ENCODE peak calls at places on chromosomes 6 and 20, in five cellular contexts. A is IMR-90, F is HL-60, T is esophagus squamous epithelium, X is tibial nerve. K is an unnamed sample.

GRCh38 chr6:67393356-67393755 is 1241.7 kb upstream of the ADGRB3 start:
- DNase-seq in A (no peak), F (no peak), T (no peak), X (no peak), K (no peak)

GRCh38 chr6:84258866-84259265 is 31.4 kb upstream of the CEP162 start:
- DNase-seq in A (no peak), F (no peak), T (no peak), X (no peak), K (no peak)

GRCh38 chr6:34601706-34602105 is 45.6 kb upstream of the SPDEF start:
- DNase-seq in A (no peak), F (no peak), T (no peak), X (no peak), K (no peak)

GRCh38 chr6:24935323-24935722 is 437 bp downstream of the RIPOR2 start:
- DNase-seq in A (peak), F (no peak), T (no peak), X (no peak), K (no peak)

GRCh38 chr20:10555865-10556308 is 117.9 kb downstream of the JAG1 start:
- DNase-seq in A (peak), F (no peak), T (no peak), X (no peak), K (no peak)

GRCh38 chr20:17733781-17734304 is 34.1 kb downstream of the BANF2 start:
- DNase-seq in A (no peak), F (no peak), T (no peak), X (no peak), K (no peak)

GRCh38 chr20:11118802-11119380 is 445.1 kb upstream of the JAG1 start:
- DNase-seq in A (peak), F (no peak), T (no peak), X (no peak), K (no peak)

GRCh38 chr6:73513496-73513854 is 7.4 kb downstream of the EEF1A1 start:
- DNase-seq in A (peak), F (no peak), T (no peak), X (no peak), K (no peak)

GRCh38 chr6:138944412-138944811 is 43.6 kb downstream of the REPS1 start:
- DNase-seq in A (peak), F (no peak), T (no peak), X (no peak), K (no peak)

GRCh38 chr6:3294396-3294795 is 35.6 kb downstream of the PSMG4 start:
- DNase-seq in A (no peak), F (no peak), T (no peak), X (no peak), K (no peak)

GRCh38 chr6:3293271-3294155 is 34.8 kb downstream of the PSMG4 start:
- DNase-seq in A (no peak), F (no peak), T (no peak), X (no peak), K (no peak)

GRCh38 chr6:3296113-3296512 is 37.4 kb downstream of the PSMG4 start:
- DNase-seq in A (no peak), F (no peak), T (no peak), X (no peak), K (no peak)

GRCh38 chr6:3296537-3297453 is 38.0 kb downstream of the PSMG4 start:
- DNase-seq in A (peak), F (no peak), T (no peak), X (no peak), K (no peak)

DNA sequence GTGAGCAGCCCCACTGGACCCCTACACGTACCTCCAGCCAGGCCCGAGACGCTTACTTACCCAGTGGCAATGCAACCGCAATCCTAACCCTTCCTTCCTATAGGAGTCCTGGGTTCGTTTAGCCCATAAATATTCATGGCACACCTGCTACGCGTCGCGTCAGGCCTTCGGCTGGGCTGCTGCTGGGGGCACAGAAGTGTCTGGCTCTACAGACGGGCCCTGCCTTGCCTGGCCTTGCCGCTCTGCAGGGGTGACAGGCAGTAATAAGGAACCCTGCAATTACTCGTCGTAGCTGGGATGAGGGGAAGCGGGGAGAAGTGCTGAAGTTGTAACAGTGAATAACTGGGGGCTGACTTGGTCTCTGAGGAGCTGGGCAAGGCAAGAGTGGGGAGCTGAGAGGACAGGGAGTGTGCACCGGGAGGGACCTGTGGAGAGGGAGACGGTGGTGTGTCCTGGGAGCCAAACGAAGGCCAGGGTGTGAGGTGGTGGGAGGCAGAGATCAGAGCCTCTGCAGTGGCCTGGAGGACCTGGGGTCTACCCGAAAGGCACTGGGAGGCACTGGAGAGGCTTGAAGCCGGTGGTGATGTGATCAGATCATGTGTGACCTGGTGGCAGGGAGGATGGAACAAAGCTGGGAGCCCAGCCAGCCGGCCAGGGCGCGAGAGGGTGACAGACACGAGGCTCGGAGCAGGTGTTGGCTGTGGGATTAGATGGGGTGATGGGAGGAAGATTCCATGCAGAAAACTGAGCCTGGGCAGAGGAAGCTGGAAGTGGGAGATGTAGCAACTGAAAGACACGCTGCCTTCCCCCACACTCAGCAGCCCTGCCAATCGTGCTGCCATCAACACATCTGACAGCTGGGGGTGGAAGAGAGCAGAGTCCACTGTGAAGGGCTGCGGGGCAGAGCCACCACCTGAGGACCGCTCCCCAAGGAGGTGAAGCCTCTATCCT is 36.4 kb downstream of the PSMG4 start:
- DNase-seq in A (no peak), F (no peak), T (no peak), X (no peak), K (no peak)
- TF ChIP-seq CTCF in A (no peak), F (no peak), T (no peak), X (no peak), K (no peak)

GRCh38 chr20:41086402-41087324 is 50.7 kb upstream of the PLCG1 start:
- DNase-seq in A (no peak), F (no peak), T (no peak), X (no peak), K (no peak)
- H3K27ac ChIP-seq in A (no peak), F (peak), T (no peak), X (no peak), K (no peak)

GRCh38 chr6:95815389-95816056 is 200.3 kb upstream of the FUT9 start:
- DNase-seq in A (no peak), F (no peak), T (no peak), X (peak), K (no peak)

GRCh38 chr6:95819461-95819860 is 196.3 kb upstream of the FUT9 start:
- DNase-seq in A (no peak), F (no peak), T (no peak), X (no peak), K (no peak)

DNA sequence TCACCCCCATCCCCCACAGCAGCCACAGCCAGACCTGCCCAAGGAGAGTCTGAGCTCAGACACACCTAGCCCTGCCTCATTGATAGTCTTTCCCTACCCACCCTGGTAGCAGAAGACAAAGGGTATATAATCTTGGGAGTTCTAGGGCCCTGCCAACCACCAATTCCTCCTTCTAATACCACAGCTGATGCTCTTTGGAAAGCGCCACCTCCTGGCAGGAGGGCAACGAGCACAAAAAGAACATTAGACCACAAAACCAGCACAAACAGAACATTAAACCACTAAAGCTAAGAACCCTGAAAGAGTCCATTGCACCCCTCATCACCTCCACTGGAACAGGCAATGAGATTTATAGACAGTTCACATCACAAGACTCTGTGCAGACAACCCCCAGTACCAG is 195.8 kb upstream of the FUT9 start:
- DNase-seq in A (no peak), F (no peak), T (no peak), X (no peak), K (no peak)
- TF ChIP-seq CTCF in A (no peak), F (no peak), T (no peak), X (no peak), K (no peak)

DNA sequence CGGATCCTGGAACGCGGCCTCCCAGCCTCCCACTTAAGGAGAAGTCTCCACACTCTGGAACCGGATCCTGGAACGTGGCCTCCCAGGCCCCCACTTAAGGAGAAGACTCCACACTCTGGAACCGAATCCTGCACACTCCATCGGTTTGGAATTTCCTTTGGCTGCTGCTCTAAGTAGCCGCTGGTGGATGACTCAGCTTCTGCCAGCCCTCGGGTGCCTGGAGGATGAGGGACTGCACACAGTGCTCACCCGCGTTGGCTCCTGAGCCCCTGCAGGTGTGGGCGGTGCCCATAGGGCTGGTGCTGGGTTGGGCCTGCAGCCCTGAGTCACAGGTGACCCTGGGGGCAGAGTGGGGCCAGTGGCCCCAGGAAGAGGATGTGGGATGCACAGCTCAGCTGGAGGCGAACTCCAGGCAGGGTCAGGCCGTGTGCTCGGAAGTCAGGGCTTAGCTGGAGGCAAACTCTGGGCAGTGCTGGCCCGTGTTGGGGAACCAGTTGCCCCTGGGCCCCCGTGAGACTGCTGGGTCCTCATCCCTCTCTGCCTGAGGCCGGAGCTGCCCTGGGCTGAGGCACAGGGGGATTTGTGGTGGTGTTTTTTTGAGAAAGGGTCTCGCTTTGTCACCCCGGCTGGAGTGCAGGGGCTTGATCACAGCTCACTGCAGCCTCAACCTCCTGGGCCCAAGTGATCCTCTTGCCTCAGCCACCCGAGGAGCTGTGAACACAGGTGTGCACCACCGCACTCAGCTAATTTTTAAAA is 13.9 kb upstream of the TNFRSF6B start:
- DNase-seq in A (peak), F (no peak), T (no peak), X (peak), K (peak)
- H3K27ac ChIP-seq in A (peak), F (no peak), T (peak), X (peak), K (peak)

DNA sequence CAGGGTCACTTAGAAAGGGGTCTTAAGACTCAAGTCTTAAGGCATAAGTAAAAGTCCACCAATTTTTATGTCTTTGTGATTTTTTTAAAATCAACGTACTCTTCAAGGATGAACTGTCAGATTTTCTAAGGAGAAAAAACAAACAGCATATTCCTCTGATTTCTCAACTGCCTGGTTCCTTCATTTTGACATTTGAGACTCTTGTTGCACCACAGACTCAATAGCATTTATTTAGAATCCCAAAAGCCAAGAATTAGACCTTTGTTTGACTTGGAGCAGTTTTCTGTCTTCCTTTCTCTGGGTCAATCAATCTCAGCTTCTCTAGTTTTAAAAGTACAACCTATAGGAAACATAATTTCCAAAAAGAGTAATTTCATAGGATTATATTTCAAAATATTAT is 405.8 kb downstream of the KIF16B start:
- DNase-seq in A (no peak), F (no peak), T (no peak), X (no peak), K (no peak)
- TF ChIP-seq CTCF in A (no peak), F (no peak), T (no peak), X (no peak), K (no peak)

DNA sequence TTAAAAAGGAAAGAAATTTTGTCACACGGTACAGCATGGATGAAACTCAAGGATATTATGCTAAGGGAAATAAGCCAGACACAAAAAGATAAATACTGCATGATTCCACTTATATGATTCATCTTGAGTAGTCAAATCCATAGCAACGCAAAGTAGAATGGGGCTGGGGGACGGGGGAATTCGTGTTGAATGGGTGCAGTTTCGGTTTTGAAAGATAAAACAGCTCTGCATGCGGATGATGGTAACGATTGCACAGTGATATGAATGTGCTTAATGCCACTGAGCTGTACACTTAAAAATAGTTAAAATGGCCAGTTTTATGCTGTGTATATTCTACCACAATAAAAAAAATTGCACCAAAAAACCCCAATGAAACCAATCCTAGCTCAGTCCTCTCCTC is 52.9 kb upstream of the SIRPA start:
- DNase-seq in A (no peak), F (no peak), T (no peak), X (no peak), K (no peak)
- H3K27ac ChIP-seq in A (no peak), F (no peak), T (no peak), X (no peak), K (no peak)

DNA sequence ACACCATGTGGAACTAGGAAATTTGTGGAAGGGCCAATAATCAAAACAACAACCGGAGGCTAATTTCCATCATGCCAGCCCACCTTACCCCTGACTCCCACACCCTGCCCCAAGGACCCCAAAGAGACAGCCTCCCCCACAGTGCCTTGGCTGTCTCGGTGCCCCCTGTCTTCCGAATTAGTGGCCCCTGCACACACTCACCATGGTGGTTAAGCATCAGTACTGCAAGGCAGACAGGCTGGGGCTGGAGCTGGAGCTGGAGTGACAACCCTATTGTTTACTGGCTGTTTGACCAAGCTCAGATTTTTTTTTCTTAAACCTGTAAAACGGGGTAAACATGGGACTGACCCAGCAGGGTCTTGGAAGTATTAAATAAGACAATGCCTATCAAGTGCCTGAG is 238.0 kb downstream of the TFAP2C start:
- DNase-seq in A (no peak), F (no peak), T (no peak), X (no peak), K (no peak)
- TF ChIP-seq CTCF in A (no peak), F (no peak), T (no peak), X (no peak), K (no peak)

DNA sequence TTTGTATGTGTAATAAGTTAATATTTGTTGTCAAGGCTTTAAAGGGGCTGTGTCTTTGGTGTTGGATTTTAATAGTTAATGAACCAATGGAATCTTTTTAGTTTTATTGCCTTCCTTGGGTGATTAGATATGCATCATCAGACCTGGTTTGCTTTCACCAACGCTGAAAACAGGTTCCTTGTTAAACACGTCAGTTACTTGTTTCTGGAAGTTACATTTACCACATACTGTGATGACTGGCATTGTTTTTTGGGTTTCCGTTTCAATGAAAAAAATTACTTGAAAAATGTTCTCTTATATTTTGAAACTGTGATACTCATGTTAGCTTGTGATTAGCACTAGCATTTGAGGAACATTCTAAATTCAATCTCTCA is 58.6 kb upstream of the RNF144B start:
- DNase-seq in A (no peak), F (no peak), T (no peak), X (no peak), K (no peak)
- H3K27ac ChIP-seq in A (no peak), F (peak), T (peak), X (peak), K (peak)